ENCODE peak calls at places on chromosome 1, in five cellular contexts. C is K562, V is A549, Q is H1, J is GM12878. A is an unnamed sample.

GRCh38 chr1:169109561-169110134 is 3.2 kb downstream of the ATP1B1 start:
- DNase-seq in C (no peak), V (peak; percentile 83), Q (no peak), J (no peak), A (peak; percentile 97)

GRCh38 chr1:119715542-119715941 is 3.8 kb downstream of the PHGDH start:
- DNase-seq in C (no peak), V (no peak), Q (no peak), J (no peak), A (no peak)

GRCh38 chr1:199422206-199422605 is 605.3 kb upstream of the NR5A2 start:
- DNase-seq in C (no peak), V (no peak), Q (peak; percentile 17), J (no peak), A (no peak)

GRCh38 chr1:41372600-41372993 is 11.4 kb downstream of the FOXO6 start:
- DNase-seq in C (no peak), V (no peak), Q (no peak), J (no peak), A (no peak)

GRCh38 chr1:170273556-170274501 is 128.1 kb downstream of the NTMT2 start:
- DNase-seq in C (no peak), V (no peak), Q (no peak), J (peak; percentile 13), A (no peak)

GRCh38 chr1:36890776-36891175 is 143.5 kb downstream of the GRIK3 start:
- DNase-seq in C (no peak), V (no peak), Q (no peak), J (no peak), A (no peak)

GRCh38 chr1:53068314-53069084 is 6.5 kb downstream of the PODN start:
- DNase-seq in C (no peak), V (no peak), Q (no peak), J (no peak), A (no peak)

GRCh38 chr1:3420218-3420951 is 34.1 kb upstream of the ARHGEF16 start:
- DNase-seq in C (no peak), V (no peak), Q (no peak), J (no peak), A (no peak)

GRCh38 chr1:230827081-230827681 is 41.1 kb downstream of the C1orf198 start:
- DNase-seq in C (no peak), V (no peak), Q (no peak), J (no peak), A (peak; percentile 5)

GRCh38 chr1:16087733-16088132 is 14.3 kb upstream of the FAM131C start:
- DNase-seq in C (no peak), V (no peak), Q (no peak), J (no peak), A (no peak)
- TF ChIP-seq KDM1A in C (no peak), V (no peak), Q (no peak), J (no peak), A (no peak)

DNA sequence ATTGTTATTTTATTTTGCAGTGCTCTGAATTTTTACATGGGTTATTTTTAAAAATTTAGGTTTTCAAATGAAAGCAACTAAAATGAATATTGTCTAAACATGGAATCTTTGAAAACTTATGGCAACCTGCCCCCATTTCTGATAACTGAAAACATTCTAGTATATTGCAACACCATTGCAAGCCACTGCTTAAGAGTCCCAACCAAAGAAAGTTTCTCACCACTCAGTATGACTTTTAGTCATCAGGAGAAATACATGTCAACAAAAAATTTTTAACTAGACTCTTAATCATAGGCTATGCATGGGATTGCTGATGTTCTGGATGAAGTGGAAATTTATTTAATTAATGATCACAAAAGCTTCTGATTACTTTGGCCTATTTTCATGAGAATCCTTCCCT is 112.1 kb downstream of the TNFSF18 start:
- DNase-seq in C (no peak), V (no peak), Q (no peak), J (no peak), A (no peak)
- TF ChIP-seq KDM1A in C (no peak), V (no peak), Q (no peak), J (no peak), A (no peak)

GRCh38 chr1:22955146-22955545 is 17.5 kb downstream of the LACTBL1 start:
- DNase-seq in C (no peak), V (no peak), Q (no peak), J (no peak), A (no peak)
- TF ChIP-seq KDM1A in C (no peak), V (no peak), Q (no peak), J (no peak), A (no peak)

DNA sequence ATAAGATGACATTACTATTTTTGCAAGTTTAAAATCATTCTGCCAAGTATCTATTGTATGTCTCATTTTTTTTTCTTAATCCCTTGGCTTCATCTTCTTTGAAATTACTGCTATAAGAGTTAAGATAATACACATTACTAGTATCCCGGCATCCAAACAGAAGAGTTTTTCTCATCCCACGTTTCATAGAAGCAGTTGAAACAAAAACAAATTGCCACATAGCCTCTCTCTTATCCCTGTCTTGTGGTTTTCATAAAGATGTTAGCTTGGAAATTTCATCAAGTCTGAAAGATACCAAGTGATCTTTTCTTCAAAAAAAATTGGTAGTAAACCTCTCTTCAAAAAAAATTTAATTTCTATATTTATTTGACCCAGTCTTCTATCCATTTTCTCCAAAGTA is 465.2 kb upstream of the PTBP2 start:
- DNase-seq in C (no peak), V (no peak), Q (no peak), J (no peak), A (no peak)
- TF ChIP-seq KDM1A in C (no peak), V (no peak), Q (no peak), J (no peak), A (no peak)

GRCh38 chr1:99005537-99005942 is 879 bp upstream of the PLPPR5 start:
- DNase-seq in C (no peak), V (no peak), Q (no peak), J (no peak), A (no peak)
- TF ChIP-seq KDM1A in C (no peak), V (no peak), Q (no peak), J (no peak), A (no peak)

GRCh38 chr1:206769331-206769731 is 1.2 kb upstream of the IL19 start:
- DNase-seq in C (no peak), V (no peak), Q (no peak), J (peak; percentile 96), A (no peak)
- TF ChIP-seq KDM1A in C (no peak), V (no peak), Q (no peak), J (no peak), A (no peak)

GRCh38 chr1:43834280-43835140 is 99.1 kb upstream of the ARTN start:
- DNase-seq in C (peak; percentile 32), V (no peak), Q (no peak), J (no peak), A (no peak)

GRCh38 chr1:43833013-43833412 is 100.6 kb upstream of the ARTN start:
- DNase-seq in C (no peak), V (no peak), Q (no peak), J (no peak), A (no peak)

GRCh38 chr1:43831866-43832654 is 101.5 kb upstream of the ARTN start:
- DNase-seq in C (no peak), V (no peak), Q (no peak), J (peak; percentile 82), A (no peak)

GRCh38 chr1:43836267-43836951 is 97.2 kb upstream of the ARTN start:
- DNase-seq in C (peak; percentile 54), V (no peak), Q (no peak), J (peak; percentile 88), A (peak; percentile 55)

DNA sequence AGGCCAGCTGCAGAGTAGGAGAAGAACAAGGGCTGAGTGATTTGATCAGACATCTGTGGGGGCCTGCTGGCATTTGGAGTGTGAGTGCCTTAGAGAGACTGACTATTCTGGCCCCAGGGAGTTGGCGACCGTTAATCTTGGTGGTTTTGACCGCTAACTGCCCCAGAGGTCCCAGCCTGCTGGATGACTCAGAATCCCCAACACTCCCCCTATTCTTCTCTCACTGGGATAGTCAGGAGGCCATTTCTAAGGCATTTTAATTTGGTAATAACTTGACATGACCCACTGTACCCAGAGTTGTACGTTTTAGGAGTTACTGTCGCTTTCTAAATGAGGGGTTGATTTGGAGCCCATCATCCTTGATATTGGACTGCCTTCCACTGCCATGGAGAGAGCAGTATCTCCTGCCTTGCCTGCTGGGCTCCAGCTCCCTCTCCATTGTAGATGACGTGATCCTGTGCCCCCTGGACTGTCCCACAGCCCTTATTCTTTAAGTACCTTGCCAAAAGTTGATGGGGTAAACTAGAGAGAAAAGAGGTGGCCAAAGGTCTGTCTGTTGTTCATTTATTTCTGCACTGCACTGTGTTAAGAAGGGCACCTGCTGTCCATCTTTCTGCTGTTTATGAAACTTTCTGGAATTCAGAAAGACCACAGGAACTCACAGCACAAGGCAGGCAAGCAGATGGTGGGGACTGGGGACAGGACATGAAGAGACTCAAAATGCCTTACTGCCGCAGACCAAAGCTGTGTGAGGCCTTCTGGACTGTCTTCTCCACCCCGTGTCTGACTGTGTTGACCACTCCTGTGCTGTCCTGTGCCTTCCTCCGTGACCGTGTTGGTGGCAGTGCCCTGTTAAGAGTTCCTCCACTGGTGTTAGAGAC is 98.2 kb upstream of the ARTN start:
- DNase-seq in C (peak; percentile 86), V (no peak), Q (peak; percentile 13), J (no peak), A (no peak)
- TF ChIP-seq KDM1A in C (no peak), V (no peak), Q (no peak), J (no peak), A (no peak)

A was measured in HepG2.